ENCODE peak calls at places on chromosomes 2 and 18, in seven cellular contexts. D is heart left ventricle, P is HCT116, A is A549, I is astrocyte of the spinal cord, F is WTC11, J is HS-5. Z is an unnamed sample.

GRCh38 chr2:193331701-193332100 is 1137.0 kb upstream of the TMEFF2 start:
- DNase-seq in J (no peak), P (no peak), I (peak), A (no peak), D (no peak), F (no peak), Z (no peak)

GRCh38 chr18:23503967-23504352 is 649 bp downstream of the RMC1 start:
- DNase-seq in D (no peak), A (no peak), P (no peak), F (no peak), J (no peak), I (no peak), Z (no peak)

GRCh38 chr18:51196811-51197660 is 445 bp downstream of the MEX3C start:
- DNase-seq in P (no peak), A (no peak), J (no peak), F (peak), I (peak), D (peak), Z (no peak)

GRCh38 chr2:207296265-207296948 is 130.7 kb upstream of the KLF7 start:
- DNase-seq in A (no peak), D (peak), F (no peak), I (no peak), P (no peak), J (no peak), Z (no peak)

GRCh38 chr2:206164261-206164862 is 4.7 kb downstream of the EEF1B2 start:
- DNase-seq in D (no peak), P (no peak), A (no peak), F (peak), I (peak), J (peak), Z (no peak)

GRCh38 chr2:74559912-74560311 is 5.4 kb downstream of the DOK1 start:
- DNase-seq in A (no peak), I (no peak), P (no peak), F (peak), J (no peak), D (no peak), Z (no peak)

GRCh38 chr2:203453858-203454451 is 81.1 kb downstream of the RAPH1 start:
- DNase-seq in P (peak), I (peak), F (no peak), J (no peak), D (peak), A (peak), Z (peak)

GRCh38 chr2:12881952-12882351 is 165.2 kb downstream of the TRIB2 start:
- DNase-seq in A (no peak), F (no peak), D (no peak), P (no peak), J (no peak), I (no peak), Z (peak)

GRCh38 chr2:74179063-74179865 is 585 bp upstream of the MOB1A start:
- DNase-seq in I (no peak), J (no peak), P (no peak), A (no peak), D (no peak), F (no peak), Z (no peak)

GRCh38 chr2:108971661-108972566 is 17.1 kb downstream of the EDAR start:
- DNase-seq in A (peak), I (peak), J (no peak), P (peak), F (no peak), D (no peak), Z (no peak)

GRCh38 chr2:201203916-201204654 is 21.1 kb downstream of the CASP10 start:
- DNase-seq in I (peak), D (no peak), J (no peak), F (no peak), A (no peak), P (no peak), Z (no peak)

GRCh38 chr2:69538872-69539548 is 101.8 kb upstream of the NFU1 start:
- DNase-seq in P (no peak), F (no peak), A (no peak), J (no peak), I (no peak), D (no peak), Z (no peak)

GRCh38 chr18:74294526-74294925 is 2.8 kb upstream of the CYB5A start:
- DNase-seq in J (no peak), P (no peak), F (no peak), D (no peak), A (no peak), I (no peak), Z (no peak)

GRCh38 chr2:100262043-100262442 is 60.3 kb downstream of the LONRF2 start:
- DNase-seq in A (no peak), I (no peak), D (no peak), F (no peak), P (no peak), J (no peak), Z (no peak)

GRCh38 chr2:42337356-42337820 is 23.6 kb downstream of the COX7A2L start:
- DNase-seq in J (no peak), F (no peak), I (no peak), D (no peak), A (no peak), P (no peak), Z (no peak)

GRCh38 chr2:173254659-173255058 is 100.0 kb upstream of the CDCA7 start:
- DNase-seq in D (no peak), I (no peak), P (no peak), J (no peak), A (no peak), F (no peak), Z (no peak)

GRCh38 chr2:148351439-148352143 is 293.0 kb upstream of the EPC2 start:
- DNase-seq in F (no peak), D (no peak), I (no peak), A (no peak), J (no peak), P (no peak), Z (no peak)

GRCh38 chr18:36376361-36376760 is 78.8 kb downstream of the FHOD3 start:
- DNase-seq in J (peak), P (no peak), F (no peak), D (no peak), A (no peak), I (no peak), Z (no peak)

GRCh38 chr2:109711230-109712125 is 82.6 kb upstream of the RGPD5 start:
- DNase-seq in J (no peak), A (no peak), D (no peak), F (no peak), P (no peak), I (no peak), Z (no peak)

GRCh38 chr2:187403568-187404260 is 44.3 kb downstream of the CALCRL start:
- DNase-seq in I (peak), P (no peak), J (no peak), F (no peak), D (peak), A (no peak), Z (no peak)

GRCh38 chr18:38115201-38115600 is 549.6 kb upstream of the CELF4 start:
- DNase-seq in F (no peak), D (no peak), I (no peak), P (no peak), A (no peak), J (no peak), Z (no peak)

GRCh38 chr2:105308785-105309540 is 20.6 kb downstream of the TGFBRAP1 start:
- DNase-seq in P (no peak), I (no peak), F (no peak), A (no peak), D (peak), J (no peak), Z (no peak)

GRCh38 chr2:237726401-237726830 is 72.2 kb upstream of the RBM44 start:
- DNase-seq in A (no peak), I (peak), P (no peak), F (no peak), D (peak), J (no peak), Z (no peak)

GRCh38 chr18:56799756-56800155 is 148.6 kb downstream of the WDR7 start:
- DNase-seq in P (no peak), A (no peak), F (no peak), J (no peak), D (no peak), I (peak), Z (no peak)

GRCh38 chr2:204749319-204749718 is 204.0 kb downstream of the PARD3B start:
- DNase-seq in P (no peak), D (no peak), A (no peak), J (peak), F (no peak), I (peak), Z (no peak)